ENCODE peak calls at places on chromosomes 3 and 15, in four cellular contexts. L, M, R and V are unnamed samples.

GRCh38 chr3:194575484-194576210 is 57.6 kb downstream of the TMEM44 start:
- DNase-seq in M (no peak), L (peak), R (no peak), V (peak)

GRCh38 chr3:185823280-185824044 is 1.4 kb downstream of the IGF2BP2 start:
- DNase-seq in L (peak), M (peak), R (peak), V (peak)

GRCh38 chr15:101358895-101359294 is 63.8 kb upstream of the SNRPA1 start:
- DNase-seq in L (no peak), R (no peak), M (no peak), V (no peak)

GRCh38 chr3:24709921-24710320 is 215.3 kb upstream of the THRB start:
- DNase-seq in M (no peak), L (no peak), R (no peak), V (no peak)

GRCh38 chr15:56964182-56964581 is 45.7 kb downstream of the TCF12 start:
- DNase-seq in R (no peak), L (no peak), M (no peak), V (no peak)

GRCh38 chr3:37853691-37854413 is 7.8 kb upstream of the CTDSPL start:
- DNase-seq in R (no peak), M (no peak), L (no peak), V (no peak)

GRCh38 chr15:89372069-89373033 is 37.7 kb upstream of the POLG start:
- DNase-seq in R (no peak), L (no peak), M (no peak), V (no peak)

GRCh38 chr3:47527952-47528718 is 14.6 kb upstream of the ELP6 start:
- DNase-seq in M (no peak), L (no peak), R (no peak), V (no peak)

GRCh38 chr3:101962055-101962454 is 112.7 kb downstream of the NFKBIZ start:
- DNase-seq in L (no peak), R (no peak), M (no peak), V (no peak)

GRCh38 chr3:58383904-58384303 is 49.7 kb downstream of the PDHB start:
- DNase-seq in R (no peak), L (no peak), M (no peak), V (no peak)

GRCh38 chr15:62625421-62626033 is 417.0 kb upstream of the TPM1 start:
- DNase-seq in R (no peak), M (no peak), L (peak), V (no peak)

GRCh38 chr3:154334973-154335420 is 10.7 kb upstream of the DHX36 start:
- DNase-seq in M (no peak), L (no peak), R (no peak), V (no peak)

GRCh38 chr3:46905191-46905560 is 27.7 kb downstream of the PTH1R start:
- DNase-seq in M (no peak), R (no peak), L (peak), V (no peak)

GRCh38 chr15:39588531-39589192 is 7.8 kb downstream of the THBS1 start:
- DNase-seq in L (no peak), R (no peak), M (no peak), V (no peak)

GRCh38 chr3:61848885-61849284 is 287.5 kb downstream of the PTPRG start:
- DNase-seq in L (no peak), M (no peak), R (no peak), V (peak)